ENCODE peak calls at places on chromosomes 2 and 18, in eight cellular contexts. P is activated effector memory CD4-positive, alpha-beta T cell treated with anti-CD3 and anti-CD28 coated beads, Interleukin-2, amount 50 U/mL, for 16 hours; J is adrenal gland; M is stimulated activated CD8-positive, alpha-beta memory T cell treated with anti-CD3 and anti-CD28 coated beads, Interleukin-7, amount 100 ng/mL, for 1 hour; X is GM10248; F is EL; W is Caki2; H is psoas muscle. B is an unnamed sample.

GRCh38 chr2:159230145-159230877 is 56.2 kb downstream of the WDSUB1 start:
- DNase-seq in P (no peak), J (no peak), M (no peak), X (no peak), F (no peak), W (no peak), H (no peak), B (no peak)

GRCh38 chr18:6633370-6633769 is 96.1 kb upstream of the ARHGAP28 start:
- DNase-seq in P (no peak), J (no peak), M (no peak), X (no peak), F (no peak), W (no peak), H (no peak), B (no peak)

GRCh38 chr2:220432645-220433044 is 805.2 kb downstream of the SLC4A3 start:
- DNase-seq in P (no peak), J (no peak), M (no peak), X (no peak), F (no peak), W (no peak), H (no peak), B (no peak)

GRCh38 chr2:143435112-143435511 is 305.9 kb downstream of the ARHGAP15 start:
- DNase-seq in P (no peak), J (no peak), M (no peak), X (no peak), F (no peak), W (no peak), H (no peak), B (no peak)

GRCh38 chr2:33477473-33478468 is 1.3 kb downstream of the RASGRP3 start:
- DNase-seq in P (peak; percentile 68), J (peak; percentile 47), M (no peak), X (peak; percentile 65), F (no peak), W (peak; percentile 6), H (no peak), B (peak; percentile 16)

GRCh38 chr2:241036397-241036963 is 38.1 kb downstream of the SNED1 start:
- DNase-seq in P (peak; percentile 87), J (no peak), M (peak; percentile 24), X (peak; percentile 88), F (no peak), W (no peak), H (no peak), B (peak; percentile 74)

GRCh38 chr2:74199871-74200305 is 1.5 kb downstream of the MTHFD2 start:
- DNase-seq in P (peak; percentile 68), J (no peak), M (no peak), X (peak; percentile 20), F (no peak), W (no peak), H (no peak), B (no peak)

GRCh38 chr2:45895477-45895876 is 244.0 kb downstream of the PRKCE start:
- DNase-seq in P (no peak), J (no peak), M (no peak), X (no peak), F (peak; percentile 70), W (no peak), H (no peak), B (no peak)

GRCh38 chr2:240326886-240327285 is 108.6 kb upstream of the GPC1 start:
- DNase-seq in P (peak; percentile 28), J (peak; percentile 15), M (no peak), X (no peak), F (no peak), W (no peak), H (no peak), B (no peak)

GRCh38 chr2:174546519-174547506 is 50.8 kb downstream of the WIPF1 start:
- DNase-seq in P (peak; percentile 69), J (peak; percentile 40), M (no peak), X (peak; percentile 52), F (peak; percentile 53), W (no peak), H (no peak), B (peak; percentile 34)

GRCh38 chr18:23864620-23865019 is 149.9 kb upstream of the TTC39C start:
- DNase-seq in P (peak; percentile 71), J (no peak), M (no peak), X (no peak), F (no peak), W (no peak), H (no peak), B (peak; percentile 47)

GRCh38 chr2:19226871-19227270 is 131.6 kb downstream of the OSR1 start:
- DNase-seq in P (no peak), J (no peak), M (no peak), X (no peak), F (no peak), W (no peak), H (no peak), B (no peak)

GRCh38 chr18:59305295-59305694 is 13.2 kb downstream of the CPLX4 start:
- DNase-seq in P (no peak), J (no peak), M (no peak), X (no peak), F (no peak), W (no peak), H (no peak), B (no peak)

GRCh38 chr2:106882658-106883057 is 3.3 kb downstream of the ST6GAL2 start:
- DNase-seq in P (no peak), J (no peak), M (no peak), X (no peak), F (no peak), W (no peak), H (no peak), B (no peak)

GRCh38 chr2:29295843-29296242 is 180.6 kb downstream of the CLIP4 start:
- DNase-seq in P (no peak), J (no peak), M (no peak), X (no peak), F (peak; percentile 18), W (no peak), H (no peak), B (no peak)

GRCh38 chr2:20561703-20562454 is 89.0 kb downstream of the HS1BP3 start:
- DNase-seq in P (no peak), J (no peak), M (no peak), X (no peak), F (peak; percentile 86), W (peak; percentile 57), H (no peak), B (no peak)